ENCODE peak calls at places on chromosomes 5 and 9, in ten cellular contexts. D is suprapubic skin, Y is HCT116, A is heart left ventricle, N is IMR-90, Z is body of pancreas, J is prostate gland, C is Peyer's patch, I is A549, L is gastrocnemius medialis. B is an unnamed sample.

GRCh38 chr5:72160299-72160698 is 53.0 kb downstream of the MAP1B start:
- DNase-seq in D (no peak), Y (no peak), A (no peak), N (peak; percentile 99), Z (no peak), J (no peak), C (no peak), I (no peak), L (no peak), B (no peak)

GRCh38 chr5:137370511-137371071 is 128.5 kb downstream of the SPOCK1 start:
- DNase-seq in D (no peak), Y (no peak), A (no peak), N (no peak), Z (no peak), J (no peak), C (no peak), I (no peak), L (no peak), B (no peak)

GRCh38 chr5:82593481-82593880 is 315.3 kb upstream of the RPS23 start:
- DNase-seq in D (no peak), Y (no peak), A (no peak), N (peak; percentile 15), Z (no peak), J (no peak), C (no peak), I (no peak), L (no peak), B (no peak)

GRCh38 chr5:101418735-101419134 is 515.7 kb upstream of the ST8SIA4 start:
- DNase-seq in D (no peak), Y (no peak), A (no peak), N (no peak), Z (no peak), J (no peak), C (no peak), I (peak; percentile 4), L (no peak), B (no peak)

GRCh38 chr5:81121273-81121672 is 111.8 kb upstream of the CKMT2 start:
- DNase-seq in D (no peak), Y (no peak), A (no peak), N (no peak), Z (no peak), J (no peak), C (no peak), I (no peak), L (no peak), B (no peak)

GRCh38 chr9:130766031-130766903 is 68.8 kb upstream of the ABL1 start:
- DNase-seq in D (no peak), Y (no peak), A (no peak), N (no peak), Z (no peak), J (no peak), C (no peak), I (no peak), L (no peak), B (peak; percentile 78)

GRCh38 chr9:86207193-86207592 is 52.3 kb downstream of the C9orf153 start:
- DNase-seq in D (no peak), Y (no peak), A (no peak), N (no peak), Z (no peak), J (no peak), C (no peak), I (no peak), L (no peak), B (no peak)

GRCh38 chr9:96660693-96661248 is 5.7 kb upstream of the PRXL2C start:
- DNase-seq in D (no peak), Y (no peak), A (no peak), N (no peak), Z (no peak), J (no peak), C (no peak), I (no peak), L (no peak), B (no peak)

GRCh38 chr5:43007911-43008368 is 32.2 kb downstream of the ANXA2R start:
- DNase-seq in D (no peak), Y (no peak), A (peak; percentile 86), N (peak; percentile 80), Z (no peak), J (peak; percentile 51), C (peak; percentile 75), I (peak; percentile 89), L (no peak), B (no peak)

GRCh38 chr9:94056442-94056974 is 27.8 kb upstream of the PTPDC1 start:
- DNase-seq in D (no peak), Y (no peak), A (no peak), N (peak; percentile 76), Z (no peak), J (peak; percentile 10), C (no peak), I (no peak), L (no peak), B (no peak)

GRCh38 chr9:128712451-128713410 is 10.4 kb downstream of the PKN3 start:
- DNase-seq in D (peak; percentile 70), Y (no peak), A (peak; percentile 48), N (no peak), Z (peak; percentile 10), J (no peak), C (no peak), I (no peak), L (no peak), B (no peak)

GRCh38 chr5:1004598-1005361 is 3.8 kb upstream of the NKD2 start:
- DNase-seq in D (peak; percentile 88), Y (no peak), A (peak; percentile 92), N (peak; percentile 16), Z (peak; percentile 73), J (peak; percentile 56), C (peak; percentile 28), I (peak; percentile 76), L (peak; percentile 26), B (peak; percentile 70)

GRCh38 chr5:142935014-142935413 is 164.8 kb downstream of the ARHGAP26 start:
- DNase-seq in D (no peak), Y (no peak), A (no peak), N (no peak), Z (no peak), J (no peak), C (no peak), I (no peak), L (no peak), B (no peak)

GRCh38 chr9:111959468-111959941 is 62.9 kb downstream of the UGCG start:
- DNase-seq in D (no peak), Y (peak; percentile 19), A (no peak), N (peak; percentile 89), Z (peak; percentile 59), J (no peak), C (no peak), I (peak; percentile 73), L (peak; percentile 69), B (no peak)
- TF ChIP-seq POLR2A in D (no peak), Y (no peak), A (no peak), N (no peak), Z (no peak), J (no peak), C (peak; percentile 42), I (no peak), L (peak; percentile 50), B (no peak)

DNA sequence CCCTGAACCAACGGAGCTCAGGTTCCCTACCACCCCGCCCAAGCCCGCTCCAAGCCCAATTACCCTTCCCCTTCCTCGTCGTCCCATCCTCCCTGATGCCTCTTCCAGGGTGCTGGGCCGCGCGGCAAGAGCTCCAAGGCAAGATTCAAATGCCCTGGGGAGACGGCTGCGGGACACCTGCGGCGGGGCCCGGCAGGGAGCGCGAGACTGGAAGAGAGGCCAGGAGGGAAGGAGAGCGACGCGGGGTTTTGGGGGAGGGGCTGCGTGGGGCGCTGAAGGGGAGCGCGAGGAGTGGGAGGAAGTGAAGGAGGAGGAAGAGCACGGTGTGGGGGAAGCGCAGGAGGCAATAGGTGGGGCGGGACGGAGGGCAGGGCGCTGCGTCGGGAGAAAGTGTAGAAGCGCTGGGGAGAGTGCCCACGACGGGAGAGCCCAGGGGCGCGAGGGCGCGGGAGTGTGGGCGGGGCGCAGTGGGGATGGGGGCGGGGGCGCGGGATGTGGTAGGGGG is 975 bp upstream of the NXNL2 start:
- DNase-seq in D (no peak), Y (no peak), A (no peak), N (peak; percentile 57), Z (peak; percentile 41), J (no peak), C (no peak), I (peak; percentile 88), L (no peak), B (no peak)
- H3K27ac ChIP-seq in D (peak overlapping the region; percentile 55), Y (peak overlapping the region; percentile 72), A (peak overlapping the region; percentile 76), N (peak overlapping the region; percentile 89), Z (peak overlapping the region; percentile 68), J (peak overlapping the region; percentile 77), C (peak overlapping the region; percentile 36), I (peak overlapping the region; percentile 93), L (no peak overlapping the region), B (peak overlapping the region; percentile 92)

GRCh38 chr9:133470988-133471387 is 7.9 kb downstream of the SLC2A6 start:
- DNase-seq in D (no peak), Y (no peak), A (no peak), N (no peak), Z (no peak), J (no peak), C (no peak), I (no peak), L (no peak), B (no peak)

GRCh38 chr9:133472753-133473378 is 6.0 kb downstream of the SLC2A6 start:
- DNase-seq in D (no peak), Y (no peak), A (no peak), N (no peak), Z (no peak), J (no peak), C (no peak), I (no peak), L (no peak), B (no peak)

GRCh38 chr9:133472277-133472645 is 6.6 kb downstream of the SLC2A6 start:
- DNase-seq in D (no peak), Y (no peak), A (no peak), N (no peak), Z (no peak), J (no peak), C (no peak), I (no peak), L (no peak), B (no peak)

GRCh38 chr9:133470427-133470924 is 8.4 kb downstream of the SLC2A6 start:
- DNase-seq in D (no peak), Y (no peak), A (no peak), N (no peak), Z (no peak), J (no peak), C (no peak), I (no peak), L (no peak), B (no peak)

GRCh38 chr9:133471551-133472276 is 7.2 kb downstream of the SLC2A6 start:
- DNase-seq in D (no peak), Y (no peak), A (no peak), N (no peak), Z (no peak), J (no peak), C (no peak), I (no peak), L (no peak), B (no peak)
- H3K4me1 ChIP-seq in D (no peaks in the 10 kb centered on the region), Y (no peaks in the 10 kb centered on the region), A (no peaks in the 10 kb centered on the region), N (no peaks in the 10 kb centered on the region), Z (peaks cover 9% of the 10 kb centered on the region), J (no peaks in the 10 kb centered on the region), C (no peaks in the 10 kb centered on the region), I (no peaks in the 10 kb centered on the region), L (no peaks in the 10 kb centered on the region), B (no peaks in the 10 kb centered on the region)

DNA sequence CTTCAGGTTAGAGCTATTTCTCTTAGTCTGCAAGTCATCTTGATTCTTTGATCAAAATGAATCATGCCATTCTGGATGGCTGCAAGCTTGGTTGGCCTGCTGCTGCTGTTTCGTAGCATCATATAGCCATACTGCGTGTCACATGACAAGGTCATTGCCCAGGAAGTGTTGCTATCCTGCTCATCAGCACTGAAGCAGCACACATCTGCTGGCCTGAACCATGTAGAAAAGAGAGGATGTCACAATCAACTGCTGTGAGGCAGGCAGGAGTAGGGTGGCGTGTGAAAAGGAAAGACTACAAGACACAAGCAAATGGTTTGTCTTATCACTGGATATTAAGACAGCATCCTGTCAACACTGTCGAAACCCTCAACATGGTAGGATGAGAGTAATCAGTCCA is 376.7 kb upstream of the RORB start:
- DNase-seq in D (no peak), Y (no peak), A (no peak), N (no peak), Z (no peak), J (no peak), C (no peak), I (no peak), L (no peak), B (no peak)
- TF ChIP-seq POLR2A in D (no peak), Y (no peak), A (no peak), N (no peak), Z (no peak), J (no peak), C (no peak), I (no peak), L (no peak), B (no peak)

B was measured in breast epithelium.